ENCODE peak calls at places on chromosomes 7 and 10, in ten cellular contexts. D is sigmoid colon; H is breast epithelium; W is CD8-positive, alpha-beta T cell; P is upper lobe of right lung; N is lung; Z is heart left ventricle; C is neural progenitor cell; L is ascending aorta; Q is hepatocyte. U is an unnamed sample. For H3K4me1 and H3K27me3, the result is how much of the 10 kb centered on the place peaks cover.

GRCh38 chr10:60662917-60663614 is 115.2 kb upstream of the CDK1 start:
- DNase-seq in D (no peak), H (no peak), W (no peak), P (no peak), N (no peak), Z (no peak), C (no peak), L (no peak), Q (no peak), U (no peak)

GRCh38 chr10:11272915-11273389 is 255.3 kb downstream of the CELF2 start:
- DNase-seq in D (no peak), H (no peak), W (no peak), P (no peak), N (no peak), Z (no peak), C (no peak), L (no peak), Q (no peak), U (no peak)

GRCh38 chr7:133253522-133253882 is 624 bp downstream of the EXOC4 start:
- DNase-seq in D (no peak), H (no peak), W (no peak), P (no peak), N (no peak), Z (no peak), C (peak), L (no peak), Q (peak), U (no peak)

GRCh38 chr7:42161723-42162122 is 75.3 kb downstream of the GLI3 start:
- DNase-seq in D (no peak), H (no peak), W (no peak), P (no peak), N (no peak), Z (no peak), C (no peak), L (no peak), Q (no peak), U (no peak)

GRCh38 chr10:86678999-86679792 is 10.9 kb downstream of the LDB3 start:
- DNase-seq in D (no peak), H (no peak), W (no peak), P (no peak), N (no peak), Z (no peak), C (no peak), L (no peak), Q (no peak), U (no peak)

GRCh38 chr10:78980354-78980753 is 88.4 kb upstream of the ZMIZ1 start:
- DNase-seq in D (peak), H (no peak), W (no peak), P (no peak), N (no peak), Z (no peak), C (no peak), L (no peak), Q (no peak), U (no peak)

GRCh38 chr10:608331-609265 is 80.9 kb downstream of the DIP2C start:
- DNase-seq in D (no peak), H (no peak), W (no peak), P (no peak), N (no peak), Z (no peak), C (no peak), L (no peak), Q (no peak), U (no peak)

GRCh38 chr10:49109669-49110335 is 5.5 kb downstream of the VSTM4 start:
- DNase-seq in D (peak), H (no peak), W (no peak), P (no peak), N (peak), Z (peak), C (no peak), L (no peak), Q (peak), U (peak)

GRCh38 chr10:123013456-123014419 is 4.9 kb downstream of the ACADSB start:
- DNase-seq in D (no peak), H (no peak), W (no peak), P (no peak), N (no peak), Z (no peak), C (no peak), L (no peak), Q (no peak), U (no peak)

GRCh38 chr7:5172196-5172800 is 17.7 kb upstream of the WIPI2 start:
- DNase-seq in D (no peak), H (no peak), W (no peak), P (no peak), N (no peak), Z (no peak), C (no peak), L (no peak), Q (no peak), U (no peak)

GRCh38 chr10:13536674-13537366 is 8.0 kb upstream of the BEND7 start:
- DNase-seq in D (no peak), H (no peak), W (no peak), P (no peak), N (no peak), Z (peak), C (peak), L (no peak), Q (peak), U (no peak)

GRCh38 chr10:132677905-132678298 is 108.0 kb downstream of the NKX6-2 start:
- DNase-seq in D (peak), H (no peak), W (no peak), P (peak), N (no peak), Z (no peak), C (no peak), L (no peak), Q (no peak), U (peak)

GRCh38 chr7:66110861-66111260 is 3.8 kb upstream of the CRCP start:
- DNase-seq in D (no peak), H (no peak), W (no peak), P (no peak), N (no peak), Z (no peak), C (no peak), L (no peak), Q (no peak), U (peak)

GRCh38 chr7:84145892-84146291 is 48.7 kb downstream of the SEMA3A start:
- DNase-seq in D (no peak), H (no peak), W (no peak), P (no peak), N (no peak), Z (no peak), C (no peak), L (no peak), Q (no peak), U (no peak)

GRCh38 chr10:63866075-63866746 is 345.0 kb downstream of the REEP3 start:
- DNase-seq in D (peak), H (no peak), W (no peak), P (peak), N (peak), Z (peak), C (peak), L (no peak), Q (peak), U (peak)

GRCh38 chr7:26789481-26790175 is 74.8 kb downstream of the SKAP2 start:
- DNase-seq in D (no peak), H (no peak), W (no peak), P (no peak), N (no peak), Z (no peak), C (no peak), L (no peak), Q (no peak), U (no peak)

GRCh38 chr7:41224063-41224763 is 478.7 kb downstream of the INHBA start:
- DNase-seq in D (no peak), H (no peak), W (no peak), P (no peak), N (no peak), Z (no peak), C (no peak), L (no peak), Q (peak), U (no peak)

GRCh38 chr10:71243756-71244637 is 31.6 kb downstream of the UNC5B start:
- DNase-seq in D (no peak), H (no peak), W (no peak), P (no peak), N (no peak), Z (peak), C (no peak), L (no peak), Q (no peak), U (no peak)

GRCh38 chr10:59388577-59388976 is 26.2 kb upstream of the FAM13C start:
- DNase-seq in D (no peak), H (no peak), W (no peak), P (no peak), N (no peak), Z (no peak), C (peak), L (no peak), Q (no peak), U (no peak)

GRCh38 chr10:87659571-87660483 is at the start of gene PAPSS2:
- DNase-seq in D (peak), H (peak), W (no peak), P (peak), N (peak), Z (peak), C (peak), L (no peak), Q (peak), U (peak)

GRCh38 chr10:77286851-77287250 is 350.8 kb downstream of the KCNMA1 start:
- DNase-seq in D (no peak), H (no peak), W (no peak), P (no peak), N (no peak), Z (no peak), C (no peak), L (no peak), Q (no peak), U (no peak)

GRCh38 chr10:78025685-78026364 is 3.5 kb downstream of the POLR3A start:
- DNase-seq in D (no peak), H (no peak), W (no peak), P (no peak), N (no peak), Z (no peak), C (no peak), L (no peak), Q (no peak), U (no peak)

GRCh38 chr7:11607676-11608075 is 224.3 kb downstream of the THSD7A start:
- DNase-seq in D (no peak), H (no peak), W (no peak), P (no peak), N (no peak), Z (peak), C (no peak), L (no peak), Q (no peak), U (no peak)

GRCh38 chr10:120432209-120432608 is 24.8 kb upstream of the PLPP4 start:
- DNase-seq in D (no peak), H (no peak), W (no peak), P (no peak), N (no peak), Z (no peak), C (no peak), L (no peak), Q (no peak), U (no peak)

GRCh38 chr10:2928219-2928840 is 139.0 kb upstream of the PFKP start:
- DNase-seq in D (peak), H (peak), W (no peak), P (no peak), N (peak), Z (peak), C (peak), L (no peak), Q (peak), U (peak)

GRCh38 chr10:77628906-77629730 is 8.5 kb downstream of the KCNMA1 start:
- DNase-seq in D (no peak), H (no peak), W (no peak), P (no peak), N (no peak), Z (no peak), C (no peak), L (no peak), Q (no peak), U (no peak)

GRCh38 chr10:75466016-75466415 is 34.6 kb downstream of the LRMDA start:
- DNase-seq in D (no peak), H (no peak), W (no peak), P (no peak), N (no peak), Z (no peak), C (no peak), L (no peak), Q (no peak), U (no peak)

GRCh38 chr10:117653170-117653515 is 110.6 kb downstream of the EMX2 start:
- DNase-seq in D (no peak), H (no peak), W (no peak), P (no peak), N (no peak), Z (no peak), C (no peak), L (no peak), Q (peak), U (no peak)

GRCh38 chr10:10722422-10722821 is 295.2 kb upstream of the CELF2 start:
- DNase-seq in D (no peak), H (no peak), W (no peak), P (no peak), N (no peak), Z (no peak), C (no peak), L (no peak), Q (no peak), U (no peak)

GRCh38 chr7:135552148-135552547 is 5.6 kb upstream of the NUP205 start:
- DNase-seq in D (no peak), H (no peak), W (no peak), P (no peak), N (no peak), Z (no peak), C (no peak), L (no peak), Q (no peak), U (no peak)

GRCh38 chr10:35884657-35885071 is 242.6 kb upstream of the FZD8 start:
- DNase-seq in D (no peak), H (no peak), W (no peak), P (no peak), N (no peak), Z (no peak), C (peak), L (no peak), Q (peak), U (no peak)

GRCh38 chr10:125009580-125010235 is 67.8 kb downstream of the ZRANB1 start:
- DNase-seq in D (peak), H (no peak), W (no peak), P (peak), N (no peak), Z (peak), C (no peak), L (no peak), Q (no peak), U (peak)

GRCh38 chr10:101001225-101002035 is 1.8 kb downstream of the LZTS2 start:
- DNase-seq in D (peak), H (peak), W (no peak), P (peak), N (peak), Z (peak), C (peak), L (peak), Q (peak), U (peak)
- H3K4me1 ChIP-seq in D (half or more), H (under half), W (under half), P (under half), N (under half), Z (under half), C (under half), L (under half), Q (under half), U (half or more)

DNA sequence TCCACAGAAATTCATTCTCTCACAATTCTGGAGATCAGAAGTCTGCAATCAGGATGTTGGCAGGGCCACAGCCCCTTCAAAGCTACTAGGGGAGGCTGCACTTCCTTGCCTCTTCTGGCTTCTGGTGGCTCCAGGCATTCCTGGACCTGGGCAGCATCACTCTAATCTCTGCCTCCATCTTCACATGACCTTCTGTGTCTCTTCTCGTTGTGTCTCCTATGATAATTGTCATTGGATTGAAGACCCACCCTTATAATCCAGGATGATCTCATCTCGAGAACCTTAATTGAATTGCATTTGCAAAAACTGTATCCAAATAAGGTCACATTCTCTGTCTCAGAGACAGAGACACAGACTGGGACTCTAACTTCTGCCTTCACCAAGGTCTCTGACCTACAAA is 84.6 kb upstream of the C7orf33 start:
- DNase-seq in D (no peak), H (no peak), W (no peak), P (no peak), N (no peak), Z (no peak), C (no peak), L (no peak), Q (no peak), U (no peak)
- H3K27me3 ChIP-seq in D (under half), H (under half), W (under half), P (under half), N (under half), Z (under half), C (under half), L (under half), Q (under half), U (under half)

GRCh38 chr10:68086011-68086410 is 10.9 kb upstream of the HERC4 start:
- DNase-seq in D (no peak), H (no peak), W (no peak), P (no peak), N (no peak), Z (no peak), C (no peak), L (no peak), Q (no peak), U (no peak)

GRCh38 chr10:68080853-68081431 is 5.9 kb upstream of the HERC4 start:
- DNase-seq in D (no peak), H (no peak), W (no peak), P (no peak), N (no peak), Z (no peak), C (no peak), L (no peak), Q (no peak), U (no peak)

GRCh38 chr10:68083953-68084352 is 8.9 kb upstream of the HERC4 start:
- DNase-seq in D (no peak), H (no peak), W (no peak), P (no peak), N (no peak), Z (no peak), C (no peak), L (no peak), Q (no peak), U (no peak)

GRCh38 chr10:68081916-68082315 is 6.8 kb upstream of the HERC4 start:
- DNase-seq in D (no peak), H (no peak), W (no peak), P (no peak), N (no peak), Z (no peak), C (no peak), L (no peak), Q (no peak), U (no peak)

GRCh38 chr10:68082815-68083395 is 7.8 kb upstream of the HERC4 start:
- DNase-seq in D (no peak), H (no peak), W (no peak), P (no peak), N (no peak), Z (no peak), C (no peak), L (no peak), Q (no peak), U (no peak)
- TF ChIP-seq CTCF in D (no peak), H (no peak), W (no peak), P (peak), N (no peak), Z (peak), C (peak), L (peak), Q (peak), U (peak)

GRCh38 chr7:99098824-99099498 is 44.9 kb downstream of the SMURF1 start:
- DNase-seq in D (no peak), H (no peak), W (no peak), P (no peak), N (no peak), Z (no peak), C (no peak), L (no peak), Q (peak), U (no peak)
- H3K4me1 ChIP-seq in D (under half), H (under half), W (under half), P (under half), N (under half), Z (under half), C (under half), L (under half), Q (under half), U (half or more)

DNA sequence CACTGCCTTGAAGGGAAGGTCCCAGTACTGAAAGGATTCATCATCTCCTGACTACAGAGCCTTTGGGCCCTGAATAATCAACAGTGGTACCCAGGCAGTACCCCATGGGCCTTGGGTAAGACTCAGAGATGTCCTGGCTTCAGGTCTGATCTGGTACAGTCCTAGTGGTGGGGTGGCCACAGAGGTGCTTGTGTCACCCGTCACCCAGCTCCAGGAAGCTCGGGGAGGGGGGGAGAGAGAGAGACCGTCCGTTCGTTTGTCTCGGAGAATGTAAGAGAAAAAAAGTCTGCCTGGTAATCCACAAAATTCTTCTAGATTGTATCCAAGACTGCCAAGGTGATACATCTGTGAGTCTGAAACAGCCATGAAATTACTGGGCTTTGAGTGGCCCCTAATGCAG is 381.3 kb downstream of the PTPRN2 start:
- DNase-seq in D (no peak), H (no peak), W (no peak), P (no peak), N (no peak), Z (no peak), C (no peak), L (no peak), Q (no peak), U (no peak)
- H3K27me3 ChIP-seq in D (under half), H (under half), W (under half), P (under half), N (under half), Z (under half), C (under half), L (under half), Q (under half), U (under half)

DNA sequence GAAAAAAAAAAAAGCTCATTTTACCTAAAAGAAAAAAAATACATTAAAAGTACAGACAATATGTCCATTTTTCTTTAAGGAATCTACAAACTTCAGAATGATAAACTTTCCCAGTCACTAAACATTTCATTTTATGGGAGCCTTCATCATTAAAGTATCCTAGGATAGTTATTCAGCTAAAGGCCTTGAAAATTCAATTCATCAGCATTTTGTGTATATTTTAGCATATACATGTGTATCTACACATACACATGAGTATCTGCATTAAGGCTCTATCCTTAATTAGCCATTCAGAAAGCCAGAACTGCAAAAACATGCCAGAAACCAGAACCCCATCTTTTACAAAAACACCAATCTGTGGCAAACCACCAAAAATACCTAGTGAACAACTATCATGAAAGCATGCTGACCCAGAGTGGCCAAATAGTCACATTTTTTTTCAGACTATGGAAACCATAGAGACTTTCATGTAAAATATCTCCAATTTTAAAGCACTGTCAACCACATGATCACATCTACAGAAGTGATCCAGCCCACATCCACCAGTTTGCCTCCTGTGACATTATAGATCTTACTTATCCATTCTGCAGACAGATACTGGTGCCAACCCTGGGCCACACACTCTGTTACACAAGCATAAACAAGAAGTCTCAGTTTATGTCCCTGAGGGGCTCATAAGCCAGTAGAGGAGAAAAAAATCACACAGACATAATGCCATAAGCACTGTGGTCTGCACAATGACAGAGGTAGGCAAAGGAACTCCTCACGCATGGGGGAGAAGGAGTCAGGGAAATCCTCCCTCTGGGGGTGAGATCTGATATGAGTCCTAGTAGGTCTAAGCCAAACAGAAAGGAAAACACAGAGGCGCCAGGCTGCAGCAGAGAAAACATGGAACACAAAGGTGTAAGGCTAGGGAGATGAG is 79.2 kb downstream of the SRPK2 start:
- DNase-seq in D (no peak), H (no peak), W (no peak), P (no peak), N (no peak), Z (no peak), C (peak), L (no peak), Q (no peak), U (no peak)
- TF ChIP-seq CTCF in D (no peak), H (no peak), W (no peak), P (no peak), N (no peak), Z (no peak), C (no peak), L (no peak), Q (no peak), U (no peak)

GRCh38 chr7:128936798-128937197 is 929 bp upstream of the IRF5 start:
- DNase-seq in D (peak), H (no peak), W (no peak), P (no peak), N (no peak), Z (no peak), C (no peak), L (no peak), Q (no peak), U (no peak)
- H3K4me1 ChIP-seq in D (under half), H (under half), W (under half), P (under half), N (under half), Z (under half), C (under half), L (under half), Q (under half), U (under half)